ENCODE peak calls at places on chromosomes 12 and 14, in ten cellular contexts. A is effector memory CD4-positive, alpha-beta T cell; J is neuronal stem cell; Y is fibroblast of lung; L is A549; B is kidney; Q is body of pancreas; V is trophoblast cell; D is CD8-positive, alpha-beta memory T cell; T is gastrocnemius medialis. X is an unnamed sample. For H3K9me3, the result is how much of the 10 kb centered on the place peaks cover.

GRCh38 chr14:34322940-34323418 is 139.1 kb downstream of the SPTSSA start:
- DNase-seq in J (peak), Y (peak), Q (peak), L (peak), T (peak), V (peak), A (peak), B (peak), D (peak), X (no peak)

GRCh38 chr14:77892381-77892871 is 92.5 kb downstream of the ADCK1 start:
- DNase-seq in T (no peak), J (no peak), Q (no peak), D (no peak), L (no peak), A (no peak), V (no peak), Y (no peak), B (no peak), X (no peak)

GRCh38 chr12:131570596-131570995 is 140.3 kb upstream of the SFSWAP start:
- DNase-seq in D (no peak), B (no peak), Y (no peak), A (no peak), V (no peak), Q (no peak), J (no peak), L (no peak), T (no peak), X (no peak)

GRCh38 chr12:83823386-83824045 is 1089.1 kb downstream of the SLC6A15 start:
- DNase-seq in A (no peak), J (peak), D (no peak), Y (peak), Q (peak), L (no peak), T (no peak), V (peak), B (peak), X (no peak)

GRCh38 chr12:4031703-4032291 is 158.6 kb upstream of the PARP11 start:
- DNase-seq in Q (peak), J (no peak), A (no peak), Y (no peak), T (peak), B (no peak), V (peak), D (no peak), L (peak), X (peak)

GRCh38 chr14:52314521-52315354 is 626 bp downstream of the PTGER2 start:
- DNase-seq in L (peak), J (no peak), B (peak), D (peak), Q (peak), Y (no peak), T (no peak), A (peak), V (no peak), X (no peak)

GRCh38 chr12:41019461-41019860 is 168.7 kb upstream of the PDZRN4 start:
- DNase-seq in B (no peak), J (no peak), Q (no peak), D (no peak), V (no peak), A (no peak), T (no peak), Y (no peak), L (no peak), X (no peak)

GRCh38 chr14:63542231-63542999 is 762 bp downstream of the PPP2R5E start:
- DNase-seq in V (no peak), Y (no peak), B (peak), D (no peak), Q (peak), J (peak), T (peak), A (peak), L (no peak), X (no peak)

GRCh38 chr14:50060871-50061663 is 55.3 kb downstream of the VCPKMT start:
- DNase-seq in B (no peak), Q (peak), Y (peak), A (peak), V (peak), D (peak), L (peak), J (no peak), T (peak), X (peak)

GRCh38 chr14:101480022-101480746 is 81.1 kb upstream of the DIO3 start:
- DNase-seq in V (no peak), D (no peak), L (no peak), Q (peak), B (peak), A (no peak), Y (no peak), T (no peak), J (no peak), X (no peak)

GRCh38 chr14:76829650-76830421 is 3.6 kb downstream of the LRRC74A start:
- DNase-seq in D (no peak), Y (no peak), V (no peak), J (no peak), A (no peak), T (peak), Q (peak), B (no peak), L (no peak), X (peak)

GRCh38 chr14:32826404-32827082 is 112.1 kb upstream of the NPAS3 start:
- DNase-seq in Y (peak), T (no peak), V (no peak), J (no peak), L (no peak), B (no peak), D (no peak), Q (no peak), A (no peak), X (no peak)

GRCh38 chr12:124463341-124463861 is 104.0 kb downstream of the NCOR2 start:
- DNase-seq in V (no peak), T (no peak), L (no peak), B (peak), D (no peak), J (peak), Q (peak), A (no peak), Y (no peak), X (no peak)

GRCh38 chr12:121719926-121720414 is 7.4 kb downstream of the TMEM120B start:
- DNase-seq in L (no peak), J (no peak), D (no peak), Q (no peak), Y (peak), A (no peak), T (no peak), V (peak), B (no peak), X (no peak)

GRCh38 chr12:14111230-14111865 is 129.9 kb upstream of the GRIN2B start:
- DNase-seq in Y (no peak), A (no peak), B (no peak), L (peak), V (no peak), T (no peak), D (no peak), Q (no peak), J (no peak), X (no peak)

GRCh38 chr12:6970096-6970527 is 352 bp downstream of the PHB2 start:
- DNase-seq in V (no peak), A (no peak), L (no peak), Q (no peak), Y (no peak), J (no peak), D (no peak), T (no peak), B (peak), X (no peak)

GRCh38 chr12:3137268-3137761 is 60.1 kb downstream of the TSPAN9 start:
- DNase-seq in D (no peak), L (peak), T (no peak), Q (peak), B (peak), V (no peak), Y (peak), J (no peak), A (no peak), X (no peak)

GRCh38 chr12:100842156-100842555 is 47.6 kb downstream of the ANO4 start:
- DNase-seq in Y (no peak), D (no peak), J (no peak), V (no peak), L (no peak), T (no peak), Q (no peak), A (no peak), B (no peak), X (no peak)

GRCh38 chr14:93536945-93537344 is 106.2 kb downstream of the UNC79 start:
- DNase-seq in L (no peak), B (no peak), D (no peak), T (no peak), A (no peak), Q (no peak), J (no peak), V (no peak), Y (no peak), X (no peak)

GRCh38 chr12:110718222-110718908 is 24.3 kb downstream of the PPP1CC start:
- DNase-seq in L (no peak), Y (no peak), A (no peak), J (no peak), B (no peak), D (no peak), T (no peak), V (no peak), Q (no peak), X (no peak)

GRCh38 chr12:51905507-51906438 is 1.5 kb upstream of the ACVRL1 start:
- DNase-seq in B (peak), Y (peak), V (peak), J (no peak), Q (peak), L (no peak), D (no peak), T (peak), A (no peak), X (peak)

GRCh38 chr12:23464241-23464812 is 485.1 kb downstream of the SOX5 start:
- DNase-seq in L (no peak), V (no peak), Q (no peak), A (no peak), Y (no peak), T (no peak), J (no peak), B (peak), D (no peak), X (no peak)

GRCh38 chr14:50531595-50532501 is 521 bp downstream of the MAP4K5 start:
- DNase-seq in B (peak), J (peak), Q (peak), T (peak), D (peak), Y (peak), V (peak), A (peak), L (no peak), X (no peak)

GRCh38 chr14:63432228-63432627 is 110.9 kb downstream of the PPP2R5E start:
- DNase-seq in Y (no peak), D (no peak), B (no peak), T (no peak), Q (no peak), V (no peak), J (no peak), L (no peak), A (no peak), X (no peak)

GRCh38 chr12:72368719-72369505 is 96.7 kb downstream of the TRHDE start:
- DNase-seq in Q (peak), B (no peak), L (no peak), T (no peak), V (no peak), J (no peak), Y (peak), D (no peak), A (no peak), X (no peak)

GRCh38 chr12:11929714-11930113 is 141.0 kb upstream of the BCL2L14 start:
- DNase-seq in Q (no peak), B (no peak), D (no peak), L (no peak), T (no peak), A (no peak), V (no peak), J (no peak), Y (no peak), X (no peak)
- H3K4me3 ChIP-seq in Q (no peak), B (no peak), D (no peak), L (no peak), T (no peak), A (no peak), V (no peak), J (no peak), Y (no peak), X (no peak)

GRCh38 chr12:24904871-24905270 is 44.0 kb downstream of the BCAT1 start:
- DNase-seq in L (no peak), Y (no peak), V (no peak), B (no peak), J (no peak), D (no peak), T (no peak), Q (no peak), A (no peak), X (no peak)

GRCh38 chr12:24911284-24911791 is 37.6 kb downstream of the BCAT1 start:
- DNase-seq in T (no peak), V (no peak), Q (peak), J (no peak), A (no peak), D (no peak), Y (peak), L (no peak), B (no peak), X (no peak)

GRCh38 chr12:24905431-24905830 is 43.5 kb downstream of the BCAT1 start:
- DNase-seq in Q (no peak), T (no peak), A (no peak), L (no peak), J (no peak), B (no peak), D (no peak), V (no peak), Y (peak), X (no peak)

GRCh38 chr12:24909667-24910066 is 39.2 kb downstream of the BCAT1 start:
- DNase-seq in Q (peak), L (no peak), D (no peak), A (no peak), Y (peak), B (no peak), V (peak), J (no peak), T (peak), X (peak)

DNA sequence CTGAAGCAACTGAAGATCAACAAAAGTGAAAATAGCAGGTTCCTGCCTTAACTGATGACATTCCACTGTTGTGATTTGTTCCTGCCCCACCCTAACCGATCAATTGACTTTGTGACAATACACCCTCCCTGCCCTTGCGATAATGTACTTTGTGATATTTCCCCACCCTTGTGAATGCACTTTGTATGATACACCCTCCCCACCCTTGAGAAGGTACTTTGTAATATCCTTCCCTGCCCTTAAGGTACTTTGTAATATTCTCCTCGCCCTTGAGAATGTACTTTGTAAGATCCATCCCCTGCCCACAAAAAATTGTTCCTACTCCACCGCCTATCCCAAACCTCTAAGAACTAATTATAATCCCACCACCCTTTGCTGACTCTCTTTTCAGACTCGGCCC is 41.4 kb downstream of the BCAT1 start:
- DNase-seq in Q (no peak), B (no peak), J (no peak), V (no peak), A (no peak), L (no peak), T (no peak), D (no peak), Y (no peak), X (no peak)
- H3K9me3 ChIP-seq in Q (under half), B (under half), J (under half), V (under half), A (under half), L (under half), T (under half), D (under half), Y (under half), X (under half)

DNA sequence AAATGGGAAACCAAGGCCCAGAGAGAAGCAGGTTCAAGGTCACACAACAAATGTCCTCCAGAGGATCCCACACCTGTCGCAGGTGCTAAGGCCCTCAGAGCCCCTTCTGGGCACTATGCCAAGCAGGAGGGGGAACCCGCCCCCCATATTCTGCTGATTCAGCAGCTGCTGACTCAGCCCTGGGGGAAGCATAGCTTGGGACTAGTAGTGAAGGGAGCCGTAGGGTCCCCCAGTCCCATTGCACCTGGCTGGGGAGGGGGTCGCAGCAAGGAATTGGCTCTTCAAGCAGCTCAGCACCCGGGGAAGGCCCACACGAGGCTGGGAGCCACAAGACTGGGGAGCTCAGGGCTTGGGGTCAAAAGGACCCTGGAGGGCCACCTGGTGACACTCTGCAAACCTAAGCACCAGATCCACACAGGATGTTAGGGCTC is 1.0 kb downstream of the RASAL1 start:
- DNase-seq in T (no peak), B (no peak), L (no peak), J (no peak), D (no peak), Q (no peak), Y (no peak), A (no peak), V (no peak), X (no peak)
- H3K4me3 ChIP-seq in T (no peak), B (peak), L (no peak), J (no peak), D (no peak), Q (no peak), Y (no peak), A (no peak), V (no peak), X (no peak)

DNA sequence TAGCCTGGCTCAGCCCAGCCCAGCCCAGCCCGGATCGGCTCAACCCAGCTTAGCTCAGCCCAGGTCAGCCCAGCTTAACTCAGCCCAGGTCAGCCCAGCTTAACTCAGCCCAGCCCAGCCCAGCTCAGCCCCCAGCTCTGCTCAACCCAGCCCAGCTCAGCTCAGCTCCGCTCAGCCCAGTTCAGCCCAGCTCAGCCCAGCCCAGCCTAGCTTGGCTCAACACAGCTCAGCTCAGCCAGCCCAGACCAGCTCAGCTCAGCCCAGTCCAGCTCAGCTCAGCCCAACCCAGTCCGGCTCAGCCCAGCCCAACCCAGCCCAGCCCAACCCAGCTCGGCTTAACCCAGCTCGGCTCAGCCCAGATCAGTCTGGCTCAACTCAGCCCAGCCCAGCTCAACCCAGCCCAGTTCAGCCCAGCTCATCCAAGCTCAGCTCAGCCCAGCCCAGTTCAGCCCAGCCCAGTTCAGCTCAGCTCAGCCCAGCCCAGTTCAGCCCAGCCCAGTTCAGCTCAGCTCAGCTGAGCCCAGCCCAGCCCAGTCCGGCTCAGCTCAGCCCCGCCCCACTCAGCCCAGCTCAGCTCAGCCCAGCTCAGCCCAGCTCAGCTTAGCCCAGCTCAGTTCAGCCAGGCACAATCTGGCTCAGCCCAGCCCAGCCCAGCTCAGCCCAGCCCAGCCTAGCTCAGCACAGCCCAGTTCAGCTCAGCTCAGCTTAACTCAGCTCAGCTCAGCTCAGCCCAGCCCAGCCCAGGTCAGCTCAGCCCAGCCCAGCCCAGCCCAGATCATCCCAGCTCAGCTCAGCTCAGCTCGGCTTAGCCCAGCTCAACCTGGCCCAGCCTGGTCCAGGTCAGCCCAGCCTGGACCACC is 331.7 kb downstream of the TMEM121 start:
- DNase-seq in V (no peak), T (no peak), D (no peak), A (peak), J (no peak), Q (no peak), L (no peak), B (peak), Y (no peak), X (no peak)
- H3K9me3 ChIP-seq in V (half or more), T (under half), D (under half), A (under half), J (half or more), Q (under half), L (under half), B (under half), Y (under half), X (under half)

DNA sequence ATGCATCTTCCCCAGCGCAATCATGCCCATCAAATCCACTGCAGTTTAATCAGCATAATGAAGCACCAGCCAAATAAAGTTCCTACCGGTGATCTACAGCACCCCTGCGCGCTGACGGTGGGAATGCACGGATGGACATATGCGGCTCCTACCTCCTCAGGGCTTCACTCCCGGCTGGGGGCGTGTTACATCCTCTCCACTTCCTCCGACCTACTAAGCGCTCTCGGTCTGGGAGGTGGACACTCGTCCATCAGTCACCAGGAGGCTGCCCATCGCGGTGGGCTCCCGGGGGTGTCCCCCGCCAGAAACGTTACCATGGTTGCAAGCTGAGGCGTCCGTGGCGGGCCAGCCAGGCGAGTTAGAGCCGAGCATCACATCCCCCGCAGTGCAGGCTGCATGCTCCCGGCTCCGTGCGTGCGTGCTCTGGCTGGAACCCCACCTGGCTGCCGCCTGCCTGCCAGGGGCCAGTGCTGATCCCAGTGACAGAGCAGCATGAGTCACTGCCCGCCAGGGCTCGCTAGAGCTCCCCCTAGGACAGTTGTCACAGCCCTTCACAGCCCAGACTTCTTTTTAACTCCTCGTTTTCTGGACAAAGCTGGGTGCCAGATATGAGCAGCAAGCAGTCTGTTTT is 73.0 kb downstream of the CIT start:
- DNase-seq in A (no peak), V (peak), Y (peak), L (peak), B (peak), D (no peak), J (peak), Q (peak), T (peak), X (peak)
- H3K4me3 ChIP-seq in A (no peak), V (no peak), Y (peak), L (no peak), B (peak), D (no peak), J (peak), Q (no peak), T (peak), X (peak)

X was measured in right atrium auricular region.